ENCODE peak calls at places on chromosomes 7 and 10, in eight cellular contexts. One of them, this sample, is unnamed.

GRCh38 chr7:105191329-105191728 is 177.3 kb downstream of the KMT2E start:
- DNase-seq in kidney: no peak
- DNase-seq in HCT116: no peak
- DNase-seq in OCI-LY7: no peak
- DNase-seq in left ventricle myocardium inferior: no peak
- DNase-seq in colonic mucosa: no peak
- DNase-seq in endothelial cell of umbilical vein: no peak
- DNase-seq in tibial artery: no peak
- DNase-seq in this sample: no peak

GRCh38 chr10:75910032-75910431 is 478.6 kb downstream of the LRMDA start:
- DNase-seq in kidney: no peak
- DNase-seq in HCT116: no peak
- DNase-seq in OCI-LY7: no peak
- DNase-seq in left ventricle myocardium inferior: no peak
- DNase-seq in colonic mucosa: no peak
- DNase-seq in endothelial cell of umbilical vein: peak; percentile 29
- DNase-seq in tibial artery: no peak
- DNase-seq in this sample: no peak

GRCh38 chr10:114925675-114926204 is 12.3 kb upstream of the TRUB1 start:
- DNase-seq in kidney: no peak
- DNase-seq in HCT116: no peak
- DNase-seq in OCI-LY7: no peak
- DNase-seq in left ventricle myocardium inferior: no peak
- DNase-seq in colonic mucosa: no peak
- DNase-seq in endothelial cell of umbilical vein: peak; percentile 77
- DNase-seq in tibial artery: no peak
- DNase-seq in this sample: no peak

GRCh38 chr10:68647928-68648327 is 73.1 kb upstream of the CCAR1 start:
- DNase-seq in kidney: no peak
- DNase-seq in HCT116: no peak
- DNase-seq in OCI-LY7: no peak
- DNase-seq in left ventricle myocardium inferior: no peak
- DNase-seq in colonic mucosa: no peak
- DNase-seq in endothelial cell of umbilical vein: no peak
- DNase-seq in tibial artery: no peak
- DNase-seq in this sample: no peak

GRCh38 chr10:71735709-71736569 is 16.4 kb upstream of the C10orf105 start:
- DNase-seq in kidney: no peak
- DNase-seq in HCT116: no peak
- DNase-seq in OCI-LY7: peak; percentile 54
- DNase-seq in left ventricle myocardium inferior: no peak
- DNase-seq in colonic mucosa: no peak
- DNase-seq in endothelial cell of umbilical vein: no peak
- DNase-seq in tibial artery: no peak
- DNase-seq in this sample: peak; percentile 71

GRCh38 chr10:7264313-7264741 is 146.5 kb downstream of the SFMBT2 start:
- DNase-seq in kidney: no peak
- DNase-seq in HCT116: no peak
- DNase-seq in OCI-LY7: no peak
- DNase-seq in left ventricle myocardium inferior: no peak
- DNase-seq in colonic mucosa: no peak
- DNase-seq in endothelial cell of umbilical vein: peak; percentile 51
- DNase-seq in tibial artery: no peak
- DNase-seq in this sample: no peak

GRCh38 chr10:97587183-97587582 is 2.3 kb upstream of the C10orf62 start:
- DNase-seq in kidney: no peak
- DNase-seq in HCT116: no peak
- DNase-seq in OCI-LY7: no peak
- DNase-seq in left ventricle myocardium inferior: no peak
- DNase-seq in colonic mucosa: no peak
- DNase-seq in endothelial cell of umbilical vein: no peak
- DNase-seq in tibial artery: no peak
- DNase-seq in this sample: no peak

GRCh38 chr7:137820677-137821420 is 25.9 kb downstream of the DGKI start:
- DNase-seq in kidney: peak; percentile 67
- DNase-seq in HCT116: no peak
- DNase-seq in OCI-LY7: no peak
- DNase-seq in left ventricle myocardium inferior: peak; percentile 72
- DNase-seq in colonic mucosa: peak; percentile 20
- DNase-seq in endothelial cell of umbilical vein: no peak
- DNase-seq in tibial artery: peak; percentile 86
- DNase-seq in this sample: no peak

GRCh38 chr7:102028206-102028826 is 210.9 kb downstream of the CUX1 start:
- DNase-seq in kidney: no peak
- DNase-seq in HCT116: no peak
- DNase-seq in OCI-LY7: peak; percentile 90
- DNase-seq in left ventricle myocardium inferior: no peak
- DNase-seq in colonic mucosa: no peak
- DNase-seq in endothelial cell of umbilical vein: no peak
- DNase-seq in tibial artery: no peak
- DNase-seq in this sample: no peak

GRCh38 chr7:134288265-134288664 is 28.5 kb downstream of the SLC35B4 start:
- DNase-seq in kidney: no peak
- DNase-seq in HCT116: no peak
- DNase-seq in OCI-LY7: no peak
- DNase-seq in left ventricle myocardium inferior: no peak
- DNase-seq in colonic mucosa: no peak
- DNase-seq in endothelial cell of umbilical vein: no peak
- DNase-seq in tibial artery: no peak
- DNase-seq in this sample: no peak

GRCh38 chr10:33183658-33184057 is 150.8 kb downstream of the NRP1 start:
- DNase-seq in kidney: no peak
- DNase-seq in HCT116: no peak
- DNase-seq in OCI-LY7: no peak
- DNase-seq in left ventricle myocardium inferior: no peak
- DNase-seq in colonic mucosa: no peak
- DNase-seq in endothelial cell of umbilical vein: no peak
- DNase-seq in tibial artery: no peak
- DNase-seq in this sample: no peak

GRCh38 chr10:26821699-26822542 is 38.8 kb downstream of the ABI1 start:
- DNase-seq in kidney: no peak
- DNase-seq in HCT116: no peak
- DNase-seq in OCI-LY7: no peak
- DNase-seq in left ventricle myocardium inferior: no peak
- DNase-seq in colonic mucosa: no peak
- DNase-seq in endothelial cell of umbilical vein: no peak
- DNase-seq in tibial artery: no peak
- DNase-seq in this sample: no peak

GRCh38 chr10:101311440-101312067 is 42.4 kb upstream of the BTRC start:
- DNase-seq in kidney: no peak
- DNase-seq in HCT116: no peak
- DNase-seq in OCI-LY7: no peak
- DNase-seq in left ventricle myocardium inferior: no peak
- DNase-seq in colonic mucosa: no peak
- DNase-seq in endothelial cell of umbilical vein: no peak
- DNase-seq in tibial artery: no peak
- DNase-seq in this sample: no peak

GRCh38 chr7:781228-781864 is 50.9 kb upstream of the SUN1 start:
- DNase-seq in kidney: peak; percentile 61
- DNase-seq in HCT116: no peak
- DNase-seq in OCI-LY7: no peak
- DNase-seq in left ventricle myocardium inferior: no peak
- DNase-seq in colonic mucosa: no peak
- DNase-seq in endothelial cell of umbilical vein: no peak
- DNase-seq in tibial artery: no peak
- DNase-seq in this sample: no peak

GRCh38 chr10:79417731-79418130 is 27.7 kb downstream of the ZCCHC24 start:
- DNase-seq in kidney: peak; percentile 59
- DNase-seq in HCT116: no peak
- DNase-seq in OCI-LY7: no peak
- DNase-seq in left ventricle myocardium inferior: peak; percentile 11
- DNase-seq in colonic mucosa: no peak
- DNase-seq in endothelial cell of umbilical vein: no peak
- DNase-seq in tibial artery: peak; percentile 57
- DNase-seq in this sample: no peak
- H3K4me1 ChIP-seq in kidney: no peaks in the 10 kb centered on the region
- H3K4me1 ChIP-seq in HCT116: no peaks in the 10 kb centered on the region
- H3K4me1 ChIP-seq in OCI-LY7: peaks cover 6% of the 10 kb centered on the region
- H3K4me1 ChIP-seq in left ventricle myocardium inferior: no peaks in the 10 kb centered on the region
- H3K4me1 ChIP-seq in colonic mucosa: no peaks in the 10 kb centered on the region
- H3K4me1 ChIP-seq in endothelial cell of umbilical vein: peaks cover 11% of the 10 kb centered on the region
- H3K4me1 ChIP-seq in tibial artery: no peaks in the 10 kb centered on the region
- H3K4me1 ChIP-seq in this sample: peaks cover 6% of the 10 kb centered on the region

GRCh38 chr7:1850111-1850975 is 180.3 kb downstream of the ELFN1 start:
- DNase-seq in kidney: peak; percentile 73
- DNase-seq in HCT116: no peak
- DNase-seq in OCI-LY7: no peak
- DNase-seq in left ventricle myocardium inferior: no peak
- DNase-seq in colonic mucosa: no peak
- DNase-seq in endothelial cell of umbilical vein: no peak
- DNase-seq in tibial artery: peak; percentile 54
- DNase-seq in this sample: no peak
- H3K27ac ChIP-seq in kidney: no peak overlapping the region
- H3K27ac ChIP-seq in HCT116: no peak overlapping the region
- H3K27ac ChIP-seq in OCI-LY7: no peak overlapping the region
- H3K27ac ChIP-seq in left ventricle myocardium inferior: no peak overlapping the region
- H3K27ac ChIP-seq in colonic mucosa: no peak overlapping the region
- H3K27ac ChIP-seq in endothelial cell of umbilical vein: no peak overlapping the region
- H3K27ac ChIP-seq in tibial artery: no peak overlapping the region
- H3K27ac ChIP-seq in this sample: no peak overlapping the region

GRCh38 chr10:105207596-105207995 is 566.5 kb downstream of the SORCS3 start:
- DNase-seq in kidney: no peak
- DNase-seq in HCT116: no peak
- DNase-seq in OCI-LY7: no peak
- DNase-seq in left ventricle myocardium inferior: no peak
- DNase-seq in colonic mucosa: no peak
- DNase-seq in endothelial cell of umbilical vein: no peak
- DNase-seq in tibial artery: no peak
- DNase-seq in this sample: no peak
- H3K4me1 ChIP-seq in kidney: peaks cover 9% of the 10 kb centered on the region
- H3K4me1 ChIP-seq in HCT116: no peaks in the 10 kb centered on the region
- H3K4me1 ChIP-seq in OCI-LY7: no peaks in the 10 kb centered on the region
- H3K4me1 ChIP-seq in left ventricle myocardium inferior: no peaks in the 10 kb centered on the region
- H3K4me1 ChIP-seq in colonic mucosa: no peaks in the 10 kb centered on the region
- H3K4me1 ChIP-seq in endothelial cell of umbilical vein: no peaks in the 10 kb centered on the region
- H3K4me1 ChIP-seq in tibial artery: no peaks in the 10 kb centered on the region
- H3K4me1 ChIP-seq in this sample: no peaks in the 10 kb centered on the region

GRCh38 chr10:120217736-120218135 is 239.3 kb upstream of the PLPP4 start:
- DNase-seq in kidney: no peak
- DNase-seq in HCT116: no peak
- DNase-seq in OCI-LY7: no peak
- DNase-seq in left ventricle myocardium inferior: no peak
- DNase-seq in colonic mucosa: no peak
- DNase-seq in endothelial cell of umbilical vein: no peak
- DNase-seq in tibial artery: no peak
- DNase-seq in this sample: no peak

DNA sequence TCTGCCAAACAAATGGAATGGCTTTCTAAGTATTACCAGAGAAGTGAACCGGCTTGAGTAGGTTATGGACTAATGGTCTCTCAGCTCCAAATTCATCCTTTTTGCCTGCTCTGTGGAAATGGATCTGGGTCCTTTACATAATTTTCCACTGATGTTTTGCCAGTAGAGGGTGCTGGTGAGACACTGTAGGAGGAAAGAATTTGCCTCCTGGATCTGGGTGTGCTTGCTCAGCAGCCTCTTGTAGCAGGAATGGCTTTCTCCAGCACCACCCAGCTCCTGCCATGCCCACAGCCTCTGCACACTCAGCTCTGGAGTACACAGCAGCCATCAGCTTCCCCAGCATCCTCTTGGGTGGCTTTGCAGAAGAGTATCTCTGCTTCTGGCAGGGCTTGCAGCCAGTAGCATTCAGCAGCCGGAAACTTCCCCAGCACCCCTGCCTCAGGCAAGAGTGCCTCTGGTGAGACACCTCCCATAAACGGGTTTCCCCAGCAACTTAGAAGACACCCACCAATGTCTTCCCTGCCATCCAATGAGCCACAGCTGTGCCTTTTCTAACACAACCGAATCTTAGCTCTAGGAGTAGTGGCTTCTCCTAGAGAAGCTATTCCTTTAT is 235.0 kb upstream of the PLPP4 start:
- DNase-seq in kidney: no peak
- DNase-seq in HCT116: peak; percentile 54
- DNase-seq in OCI-LY7: peak; percentile 43
- DNase-seq in left ventricle myocardium inferior: no peak
- DNase-seq in colonic mucosa: peak; percentile 54
- DNase-seq in endothelial cell of umbilical vein: peak; percentile 64
- DNase-seq in tibial artery: no peak
- DNase-seq in this sample: no peak
- H3K27ac ChIP-seq in kidney: no peak overlapping the region
- H3K27ac ChIP-seq in HCT116: no peak overlapping the region
- H3K27ac ChIP-seq in OCI-LY7: no peak overlapping the region
- H3K27ac ChIP-seq in left ventricle myocardium inferior: no peak overlapping the region
- H3K27ac ChIP-seq in colonic mucosa: no peak overlapping the region
- H3K27ac ChIP-seq in endothelial cell of umbilical vein: no peak overlapping the region
- H3K27ac ChIP-seq in tibial artery: no peak overlapping the region
- H3K27ac ChIP-seq in this sample: no peak overlapping the region

DNA sequence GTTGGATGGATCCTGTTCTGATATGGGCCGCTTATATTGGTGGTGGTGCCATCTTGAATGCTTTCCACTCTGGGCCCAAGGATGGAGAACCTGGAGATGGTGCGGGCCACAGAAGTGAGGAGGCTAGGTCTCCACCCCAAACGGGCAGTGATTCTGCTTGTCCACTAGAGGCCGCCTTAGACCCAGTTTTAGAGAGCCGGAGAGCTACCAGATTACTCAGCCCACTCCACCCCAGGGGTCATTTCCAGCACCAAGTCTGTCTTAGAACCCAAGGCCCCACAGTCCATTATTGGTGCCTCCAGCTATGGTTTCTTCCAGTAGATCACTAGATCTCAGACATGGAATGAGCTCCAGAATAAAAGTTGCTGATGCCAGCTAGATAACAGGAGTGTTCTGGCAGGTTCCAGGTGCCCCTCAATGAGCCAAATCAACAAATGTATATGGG is 11.8 kb upstream of the CAMK2G start:
- DNase-seq in kidney: peak; percentile 78
- DNase-seq in HCT116: no peak
- DNase-seq in OCI-LY7: peak; percentile 84
- DNase-seq in left ventricle myocardium inferior: peak; percentile 58
- DNase-seq in colonic mucosa: peak; percentile 83
- DNase-seq in endothelial cell of umbilical vein: peak; percentile 72
- DNase-seq in tibial artery: peak; percentile 85
- DNase-seq in this sample: peak; percentile 68
- H3K4me1 ChIP-seq in kidney: peaks cover 23% of the 10 kb centered on the region
- H3K4me1 ChIP-seq in HCT116: peaks cover 44% of the 10 kb centered on the region
- H3K4me1 ChIP-seq in OCI-LY7: no peaks in the 10 kb centered on the region
- H3K4me1 ChIP-seq in left ventricle myocardium inferior: peaks cover 32% of the 10 kb centered on the region
- H3K4me1 ChIP-seq in colonic mucosa: peaks cover 14% of the 10 kb centered on the region
- H3K4me1 ChIP-seq in endothelial cell of umbilical vein: peaks cover 26% of the 10 kb centered on the region
- H3K4me1 ChIP-seq in tibial artery: peaks cover 9% of the 10 kb centered on the region
- H3K4me1 ChIP-seq in this sample: peaks cover 9% of the 10 kb centered on the region